ENCODE peak calls at places on chromosomes 5 and 9, in five cellular contexts. G is endothelial cell of umbilical vein, V is pancreas, E is astrocyte, Q is psoas muscle. B is an unnamed sample.

GRCh38 chr9:111983484-111983908 is 86.9 kb downstream of the UGCG start:
- DNase-seq in E (no peak), G (no peak), Q (no peak), V (no peak), B (no peak)

GRCh38 chr5:139954022-139954421 is 89.1 kb downstream of the NRG2 start:
- DNase-seq in G (no peak), V (no peak), E (no peak), Q (no peak), B (no peak)

GRCh38 chr9:70679845-70680244 is 265.4 kb upstream of the KLF9 start:
- DNase-seq in E (no peak), V (no peak), Q (no peak), G (no peak), B (no peak)

GRCh38 chr9:110911659-110912473 is 126.4 kb downstream of the LPAR1 start:
- DNase-seq in Q (no peak), E (peak; percentile 52), V (no peak), G (no peak), B (no peak)

GRCh38 chr5:170846416-170846815 is 15.4 kb upstream of the RANBP17 start:
- DNase-seq in G (no peak), Q (no peak), E (no peak), V (no peak), B (no peak)

GRCh38 chr9:136550439-136551085 is 4.7 kb upstream of the NOTCH1 start:
- DNase-seq in Q (no peak), G (no peak), V (peak; percentile 50), E (no peak), B (no peak)

GRCh38 chr5:43553381-43553780 is 3.5 kb downstream of the PAIP1 start:
- DNase-seq in Q (no peak), V (no peak), G (no peak), E (peak; percentile 32), B (peak; percentile 64)

GRCh38 chr9:13550519-13550918 is 271.0 kb upstream of the MPDZ start:
- DNase-seq in E (no peak), Q (no peak), V (no peak), G (no peak), B (no peak)

GRCh38 chr5:173884402-173885053 is 3.6 kb upstream of the CPEB4 start:
- DNase-seq in E (no peak), V (no peak), G (no peak), Q (no peak), B (no peak)

GRCh38 chr9:110900451-110900850 is 137.8 kb downstream of the LPAR1 start:
- DNase-seq in Q (no peak), E (no peak), G (peak; percentile 33), V (no peak), B (no peak)

GRCh38 chr5:1151316-1151715 is 39.5 kb upstream of the SLC12A7 start:
- DNase-seq in Q (no peak), E (no peak), G (no peak), V (no peak), B (no peak)

GRCh38 chr5:15538516-15538915 is 38.5 kb downstream of the FBXL7 start:
- DNase-seq in Q (no peak), V (no peak), G (no peak), E (no peak), B (no peak)

GRCh38 chr5:178797101-178797521 is 62.6 kb upstream of the ZNF354B start:
- DNase-seq in E (no peak), Q (no peak), G (no peak), V (no peak), B (no peak)

GRCh38 chr9:107830479-107830878 is 340.9 kb upstream of the KLF4 start:
- DNase-seq in G (no peak), E (no peak), V (no peak), Q (no peak), B (no peak)

GRCh38 chr9:96209407-96210031 is 92.5 kb downstream of the HSD17B3 start:
- DNase-seq in E (peak; percentile 42), G (no peak), Q (no peak), V (no peak), B (no peak)

GRCh38 chr9:115013998-115014397 is 83.6 kb upstream of the TNFSF8 start:
- DNase-seq in G (peak; percentile 47), E (peak; percentile 56), Q (peak; percentile 56), V (peak; percentile 70), B (peak; percentile 87)

GRCh38 chr9:77944556-77945261 is 86.9 kb downstream of the GNAQ start:
- DNase-seq in V (no peak), E (no peak), G (peak; percentile 21), Q (no peak), B (no peak)
- TF ChIP-seq CTCF in V (no peak), E (no peak), G (peak; percentile 9), Q (no peak), B (no peak)

GRCh38 chr9:135086597-135087488 is 625 bp upstream of the OLFM1 start:
- DNase-seq in V (no peak), E (no peak), G (no peak), Q (no peak), B (no peak)

GRCh38 chr9:135088348-135088978 is 995 bp downstream of the OLFM1 start:
- DNase-seq in V (no peak), G (no peak), Q (no peak), E (no peak), B (peak; percentile 43)

GRCh38 chr9:135087899-135088347 is 455 bp downstream of the OLFM1 start:
- DNase-seq in E (no peak), Q (no peak), V (no peak), G (no peak), B (peak; percentile 33)

GRCh38 chr9:135085830-135086546 is 1.5 kb upstream of the OLFM1 start:
- DNase-seq in G (peak; percentile 72), V (peak; percentile 91), E (peak; percentile 11), Q (peak; percentile 76), B (peak; percentile 92)

DNA sequence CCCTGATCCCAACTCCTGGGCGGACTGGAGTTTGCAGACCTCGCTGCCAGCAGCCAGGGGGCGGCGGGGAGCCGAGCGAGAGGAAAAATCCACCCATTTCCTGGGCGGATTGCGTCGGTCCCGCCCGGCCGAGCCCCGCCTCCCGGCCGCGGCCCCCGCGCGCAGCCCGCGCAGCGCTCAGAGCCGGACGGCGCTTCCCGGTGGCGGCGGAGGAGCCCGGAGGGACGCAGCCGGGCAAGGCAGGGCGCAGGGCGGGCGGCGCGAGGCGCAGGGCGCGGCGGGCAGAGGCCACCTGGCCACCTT is at the start of gene OLFM1:
- DNase-seq in V (peak; percentile 84), Q (peak; percentile 79), E (peak; percentile 41), G (peak; percentile 46), B (peak; percentile 95)
- H3K4me1 ChIP-seq in V (peaks cover 26% of the 10 kb centered on the region), Q (peaks cover 9% of the 10 kb centered on the region), E (no peaks in the 10 kb centered on the region), G (no peaks in the 10 kb centered on the region), B (peaks cover 71% of the 10 kb centered on the region)

DNA sequence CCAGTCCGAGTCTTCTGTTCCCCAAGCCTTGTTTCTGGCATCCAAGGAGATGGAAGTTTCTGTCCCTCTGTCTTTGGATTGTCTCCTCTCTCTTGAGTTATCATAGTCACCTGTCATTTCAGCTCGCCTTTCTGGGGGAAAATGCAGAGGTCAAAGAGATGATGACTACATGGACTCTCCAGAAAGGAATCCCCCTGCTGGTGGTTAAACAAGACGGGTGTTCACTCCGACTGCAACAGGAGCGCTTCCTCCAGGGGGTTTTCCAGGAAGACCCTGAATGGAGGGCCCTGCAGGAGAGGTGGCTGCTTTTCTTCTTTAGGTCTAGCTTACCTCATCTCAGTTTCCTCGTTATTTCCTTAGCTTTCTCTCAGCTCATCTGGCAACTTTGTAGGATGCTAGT is 25.1 kb downstream of the ERAP2 start:
- DNase-seq in E (no peak), V (no peak), G (no peak), Q (no peak), B (peak; percentile 17)
- TF ChIP-seq CTCF in E (no peak), V (no peak), G (no peak), Q (peak; percentile 9), B (peak; percentile 27)

DNA sequence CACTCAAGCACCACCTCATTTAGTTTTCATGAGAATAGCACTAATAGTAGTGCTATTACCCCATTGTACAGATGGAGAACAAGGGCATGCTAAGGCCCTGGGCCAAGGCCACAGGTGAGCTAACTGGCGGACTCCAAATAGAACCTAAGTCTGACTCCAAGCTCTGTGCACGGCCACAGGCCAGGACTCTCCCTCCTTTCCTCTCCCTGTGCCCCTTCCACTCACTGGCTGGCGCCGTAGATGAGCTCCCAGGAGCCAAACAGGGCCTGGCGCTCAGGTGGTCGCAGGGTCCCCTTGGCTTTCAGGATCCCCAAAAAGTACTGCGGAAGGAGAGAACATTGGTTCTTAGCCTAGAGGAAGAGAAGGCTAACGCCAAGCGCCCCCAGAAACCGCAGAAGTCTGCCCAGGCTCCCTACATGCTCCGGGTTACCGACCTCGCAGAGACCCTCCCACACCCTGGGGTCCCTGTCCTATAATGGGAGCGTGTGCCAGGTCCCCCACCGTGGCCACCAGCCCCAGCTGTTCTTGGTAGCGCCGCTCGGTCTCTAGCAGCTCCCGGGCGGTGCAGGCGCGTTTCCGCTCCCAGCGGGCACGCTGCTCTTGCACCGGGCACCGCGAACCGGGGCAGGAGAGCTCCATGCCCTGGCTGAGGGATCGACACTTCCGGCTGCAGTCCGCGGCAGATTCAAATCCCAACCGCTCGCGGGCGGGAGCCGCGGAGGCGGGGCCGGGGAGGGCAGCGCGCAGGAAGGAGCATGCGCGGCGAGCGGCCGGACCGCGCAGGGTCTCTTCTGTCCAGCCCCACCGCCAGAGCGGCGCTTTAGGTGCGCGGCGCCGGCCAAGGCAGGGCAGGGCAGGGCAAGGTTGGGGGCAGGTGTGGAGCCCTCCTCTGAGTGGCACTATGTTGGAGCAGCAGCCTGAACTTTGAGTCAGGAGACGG is at the start of gene ARHGEF39:
- DNase-seq in V (peak; percentile 87), E (peak; percentile 45), Q (peak; percentile 85), G (peak; percentile 81), B (peak; percentile 84)
- H3K4me1 ChIP-seq in V (peaks cover 41% of the 10 kb centered on the region), E (peaks cover 21% of the 10 kb centered on the region), Q (peaks cover 24% of the 10 kb centered on the region), G (peaks cover 18% of the 10 kb centered on the region), B (peaks cover 14% of the 10 kb centered on the region)

DNA sequence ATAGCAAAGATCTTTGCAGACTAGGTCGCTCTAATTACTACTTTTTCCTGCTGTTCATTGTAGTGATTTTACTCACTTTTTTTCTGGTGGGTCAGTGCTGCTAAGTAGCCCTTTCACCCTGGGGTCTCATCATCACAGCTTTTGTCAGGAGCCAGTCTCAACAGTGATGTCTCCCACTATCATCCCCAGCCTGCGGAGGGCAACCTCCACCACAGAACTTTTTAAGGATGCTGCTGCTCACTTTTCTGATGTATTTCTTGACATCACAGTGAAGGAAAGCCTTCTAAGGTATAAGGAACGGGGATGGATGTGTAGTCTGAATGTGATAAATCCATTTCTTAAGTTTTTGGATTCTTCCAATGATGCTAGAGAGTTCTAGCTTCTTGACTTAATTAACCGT is 242.5 kb upstream of the RIOK2 start:
- DNase-seq in E (no peak), V (no peak), Q (no peak), G (peak; percentile 24), B (peak; percentile 9)
- TF ChIP-seq CTCF in E (no peak), V (no peak), Q (peak; percentile 7), G (peak; percentile 43), B (peak; percentile 37)

DNA sequence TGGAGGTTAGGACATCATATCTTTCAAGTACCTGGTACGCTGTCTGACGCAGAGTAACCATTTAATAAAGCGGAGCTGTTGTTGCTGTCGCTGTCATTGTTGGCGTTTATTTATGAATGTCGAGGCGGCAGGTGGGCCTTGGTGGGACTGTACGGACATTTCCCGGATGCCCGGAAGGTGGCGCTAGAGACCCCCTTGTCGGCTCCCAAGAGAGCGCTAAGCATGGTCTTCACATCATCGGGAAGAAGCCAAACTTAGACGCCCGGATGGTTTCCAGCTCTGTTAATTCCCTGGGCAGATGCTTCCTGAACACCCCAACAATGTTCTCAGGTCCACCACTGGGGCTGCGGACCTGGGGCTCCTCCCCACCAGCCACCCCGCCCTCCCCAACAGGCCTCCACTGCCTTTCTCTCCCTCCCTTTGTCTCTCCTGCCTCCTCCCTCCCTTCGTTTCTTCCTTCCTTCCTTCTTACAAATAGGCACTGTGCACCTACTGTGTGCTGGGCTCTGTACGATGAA is 54.1 kb downstream of the DUSP1 start:
- DNase-seq in Q (peak; percentile 85), G (peak; percentile 87), V (peak; percentile 84), E (peak; percentile 52), B (peak; percentile 78)
- H3K4me1 ChIP-seq in Q (peaks cover 8% of the 10 kb centered on the region), G (peaks cover 20% of the 10 kb centered on the region), V (peaks cover 5% of the 10 kb centered on the region), E (peaks cover 13% of the 10 kb centered on the region), B (peaks cover 9% of the 10 kb centered on the region)

GRCh38 chr9:105444130-105444529 is 3.7 kb upstream of the FSD1L start:
- DNase-seq in V (no peak), E (peak; percentile 65), G (no peak), Q (no peak), B (no peak)
- TF ChIP-seq CTCF in V (no peak), E (no peak), G (no peak), Q (no peak), B (no peak)